ENCODE peak calls at places on chromosomes 5 and 9, in eight cellular contexts. F is lung; N is lower leg skin; E is CD8-positive, alpha-beta T cell; A is suprapubic skin; M is tibial artery; R is HepG2; O is left ventricle myocardium inferior. H is an unnamed sample.

GRCh38 chr5:143244990-143245389 is 158.5 kb downstream of the NR3C1 start:
- DNase-seq in F (no peak), N (no peak), E (no peak), A (no peak), M (no peak), R (no peak), O (no peak), H (no peak)

GRCh38 chr5:93348231-93348630 is 232.8 kb downstream of the NR2F1-AS1 start:
- DNase-seq in F (no peak), N (no peak), E (no peak), A (no peak), M (no peak), R (no peak), O (no peak), H (no peak)

GRCh38 chr5:172145870-172146747 is 41.9 kb downstream of the STK10 start:
- DNase-seq in F (no peak), N (no peak), E (no peak), A (no peak), M (no peak), R (no peak), O (no peak), H (no peak)

GRCh38 chr5:39072915-39073758 is 1.1 kb downstream of the RICTOR start:
- DNase-seq in F (peak; percentile 36), N (peak; percentile 90), E (peak; percentile 47), A (no peak), M (peak; percentile 68), R (peak; percentile 66), O (peak; percentile 33), H (peak; percentile 70)

GRCh38 chr9:100428871-100429654 is 2.1 kb downstream of the MSANTD3 start:
- DNase-seq in F (no peak), N (no peak), E (no peak), A (no peak), M (no peak), R (peak; percentile 89), O (no peak), H (no peak)

GRCh38 chr5:67038817-67039603 is 157.6 kb downstream of the CD180 start:
- DNase-seq in F (no peak), N (no peak), E (no peak), A (no peak), M (no peak), R (peak; percentile 31), O (no peak), H (no peak)

GRCh38 chr5:146233441-146233840 is 30.0 kb downstream of the RBM27 start:
- DNase-seq in F (no peak), N (no peak), E (no peak), A (no peak), M (no peak), R (no peak), O (peak; percentile 28), H (no peak)

GRCh38 chr5:64872044-64872443 is 103.3 kb downstream of the CWC27 start:
- DNase-seq in F (no peak), N (no peak), E (no peak), A (no peak), M (no peak), R (no peak), O (no peak), H (no peak)

GRCh38 chr9:75064307-75065025 is 23.5 kb downstream of the NMRK1 start:
- DNase-seq in F (no peak), N (no peak), E (no peak), A (no peak), M (no peak), R (no peak), O (no peak), H (no peak)

GRCh38 chr9:124441291-124441690 is 9.0 kb upstream of the ADGRD2 start:
- DNase-seq in F (no peak), N (no peak), E (no peak), A (no peak), M (peak; percentile 34), R (no peak), O (no peak), H (no peak)

GRCh38 chr9:6845881-6846280 is 88.1 kb downstream of the KDM4C start:
- DNase-seq in F (no peak), N (no peak), E (no peak), A (no peak), M (no peak), R (peak; percentile 83), O (no peak), H (no peak)

GRCh38 chr5:158013303-158013702 is 154.4 kb upstream of the CLINT1 start:
- DNase-seq in F (no peak), N (no peak), E (no peak), A (no peak), M (no peak), R (no peak), O (no peak), H (no peak)

GRCh38 chr5:149063017-149063687 is at the start of gene SH3TC2:
- DNase-seq in F (no peak), N (peak; percentile 83), E (no peak), A (no peak), M (no peak), R (peak; percentile 90), O (peak; percentile 64), H (peak; percentile 54)

GRCh38 chr9:77546391-77546790 is 101.7 kb downstream of the GNA14 start:
- DNase-seq in F (no peak), N (no peak), E (no peak), A (no peak), M (no peak), R (no peak), O (no peak), H (no peak)

GRCh38 chr5:134540747-134541733 is 15.6 kb downstream of the JADE2 start:
- DNase-seq in F (no peak), N (no peak), E (no peak), A (no peak), M (no peak), R (no peak), O (no peak), H (no peak)

GRCh38 chr5:58094031-58094430 is 365.9 kb downstream of the PLK2 start:
- DNase-seq in F (no peak), N (no peak), E (no peak), A (no peak), M (no peak), R (no peak), O (no peak), H (no peak)

GRCh38 chr9:26181836-26182235 is 503.6 kb upstream of the TUSC1 start:
- DNase-seq in F (no peak), N (no peak), E (no peak), A (no peak), M (no peak), R (no peak), O (no peak), H (no peak)

GRCh38 chr9:132945186-132946130 is 1.0 kb upstream of the TSC1 start:
- DNase-seq in F (no peak), N (no peak), E (no peak), A (no peak), M (no peak), R (no peak), O (no peak), H (no peak)

GRCh38 chr5:102421647-102422046 is 77.2 kb downstream of the SLCO6A1 start:
- DNase-seq in F (no peak), N (no peak), E (no peak), A (no peak), M (no peak), R (peak; percentile 20), O (no peak), H (no peak)

GRCh38 chr5:153629027-153629426 is 138.6 kb downstream of the GRIA1 start:
- DNase-seq in F (peak; percentile 66), N (no peak), E (no peak), A (no peak), M (peak; percentile 83), R (no peak), O (peak; percentile 18), H (no peak)
- TF ChIP-seq CTCF in F (no peak), N (no peak), E (no peak), A (no peak), M (no peak), R (no peak), O (peak; percentile 34), H (no peak)

GRCh38 chr5:34718516-34718915 is 62.4 kb downstream of the RAI14 start:
- DNase-seq in F (no peak), N (no peak), E (no peak), A (no peak), M (no peak), R (no peak), O (no peak), H (no peak)
- TF ChIP-seq CTCF in F (no peak), N (no peak), E (no peak), A (no peak), M (no peak), R (no peak), O (no peak), H (no peak)

DNA sequence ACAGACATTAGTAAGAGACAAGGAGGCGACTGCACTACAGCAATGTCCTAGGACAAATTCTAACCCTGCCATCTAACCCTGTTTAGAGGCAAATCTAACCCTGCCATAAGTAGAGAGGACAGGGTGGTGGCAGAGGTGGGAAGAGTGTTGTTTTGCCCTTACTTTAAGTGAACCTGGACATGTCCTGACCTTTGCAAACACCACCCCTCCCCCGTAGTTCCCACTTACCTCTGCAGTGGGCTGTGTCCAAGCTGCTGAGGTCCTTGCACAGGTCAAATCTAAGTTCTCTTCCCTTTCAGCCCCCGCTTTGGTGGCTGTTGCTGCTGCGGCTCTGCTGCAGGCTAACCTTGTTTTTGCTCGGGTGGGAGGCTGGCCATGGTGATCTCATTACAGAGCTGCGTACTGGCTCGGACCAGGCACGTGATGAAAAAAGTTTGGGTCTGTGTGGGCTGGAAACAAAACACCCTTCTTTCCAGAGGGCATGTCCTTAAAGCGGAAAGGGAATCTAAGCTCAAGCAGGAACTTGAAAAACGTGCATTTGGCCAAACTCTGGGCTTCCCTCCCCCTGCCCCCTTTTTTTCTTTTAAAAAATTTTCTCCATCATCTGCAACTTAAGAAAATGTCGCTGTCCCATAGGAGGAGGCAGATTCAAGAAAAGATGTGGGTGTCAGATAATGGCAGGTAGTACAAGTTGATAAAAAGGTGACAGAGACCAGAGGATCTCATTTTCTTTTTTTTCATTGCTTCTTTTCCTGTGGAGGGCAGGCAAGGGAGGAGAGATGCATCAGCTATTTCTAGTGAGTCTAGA is at the start of gene FAXDC2:
- DNase-seq in F (peak; percentile 70), N (peak; percentile 95), E (no peak), A (peak; percentile 93), M (peak; percentile 91), R (peak; percentile 78), O (peak; percentile 81), H (peak; percentile 41)
- TF ChIP-seq CTCF in F (no peak), N (no peak), E (no peak), A (no peak), M (no peak), R (no peak), O (no peak), H (no peak)

DNA sequence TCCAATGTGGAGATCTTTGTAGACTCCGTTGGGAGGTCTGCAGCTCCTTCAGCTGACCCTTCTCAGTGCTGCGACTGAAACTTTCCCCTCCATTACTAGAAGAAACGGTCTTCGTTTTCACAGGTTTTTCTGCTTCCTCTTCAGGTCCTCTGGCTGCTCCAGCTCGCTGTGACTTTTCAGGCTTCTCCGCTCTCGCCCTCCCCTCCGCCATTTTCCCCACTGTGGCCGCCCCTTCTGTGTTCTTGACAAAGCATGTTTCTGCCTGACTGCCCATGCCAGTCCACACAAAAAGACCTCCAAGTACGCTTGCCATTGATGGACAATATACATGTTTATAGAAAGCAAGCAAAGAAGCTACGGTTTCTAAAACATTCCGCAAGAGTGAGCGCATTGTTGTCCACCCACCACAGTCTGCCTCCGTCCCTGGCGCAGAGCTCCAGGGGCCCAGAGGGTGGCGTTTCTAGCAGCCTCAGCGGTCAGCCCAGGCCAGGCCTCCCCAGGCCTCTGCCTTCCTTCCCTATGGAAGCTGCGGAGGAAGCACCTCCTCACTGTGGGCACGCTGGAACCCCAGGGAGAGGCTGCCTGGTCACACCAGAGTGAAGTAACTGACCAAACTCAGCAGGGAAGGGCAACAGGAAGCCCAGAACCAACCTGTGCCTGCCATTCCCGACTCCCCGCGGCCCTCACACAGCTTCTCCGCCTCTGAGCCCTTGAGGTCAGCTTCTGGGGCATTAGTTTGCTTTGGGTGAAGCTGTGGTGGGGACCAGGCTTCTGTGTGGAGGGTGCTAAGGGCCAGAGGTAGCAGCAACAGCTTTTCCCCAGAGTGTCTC is 19.9 kb upstream of the S1PR3 start:
- DNase-seq in F (no peak), N (peak; percentile 75), E (no peak), A (no peak), M (no peak), R (no peak), O (no peak), H (no peak)
- TF ChIP-seq CTCF in F (no peak), N (no peak), E (no peak), A (no peak), M (no peak), R (no peak), O (no peak), H (no peak)

H was measured in mesothelial cell of epicardium.